ENCODE peak calls at places on chromosome 11, in six cellular contexts. One of them, this sample, is unnamed.

GRCh38 chr11:130882138-130882551 is 34.1 kb downstream of the SNX19 start:
- DNase-seq in substantia nigra: no peak
- DNase-seq in HTR-8/SVneo: no peak
- DNase-seq in amygdala: no peak
- DNase-seq in occipital lobe: no peak
- DNase-seq in HuH-7.5: no peak
- DNase-seq in this sample: no peak

GRCh38 chr11:10295056-10295901 is 1.3 kb upstream of the SBF2 start:
- DNase-seq in substantia nigra: no peak
- DNase-seq in HTR-8/SVneo: no peak
- DNase-seq in amygdala: no peak
- DNase-seq in occipital lobe: no peak
- DNase-seq in HuH-7.5: no peak
- DNase-seq in this sample: no peak

GRCh38 chr11:206516-207212 is 535 bp downstream of the BET1L start:
- DNase-seq in substantia nigra: no peak
- DNase-seq in HTR-8/SVneo: no peak
- DNase-seq in amygdala: no peak
- DNase-seq in occipital lobe: no peak
- DNase-seq in HuH-7.5: no peak
- DNase-seq in this sample: no peak

GRCh38 chr11:130785376-130786110 is 130.7 kb downstream of the SNX19 start:
- DNase-seq in substantia nigra: no peak
- DNase-seq in HTR-8/SVneo: no peak
- DNase-seq in amygdala: no peak
- DNase-seq in occipital lobe: no peak
- DNase-seq in HuH-7.5: no peak
- DNase-seq in this sample: no peak

GRCh38 chr11:64095949-64096348 is 60.2 kb downstream of the FLRT1 start:
- DNase-seq in substantia nigra: no peak
- DNase-seq in HTR-8/SVneo: no peak
- DNase-seq in amygdala: no peak
- DNase-seq in occipital lobe: no peak
- DNase-seq in HuH-7.5: no peak
- DNase-seq in this sample: no peak

GRCh38 chr11:33779849-33780528 is 5.7 kb upstream of the FBXO3 start:
- DNase-seq in substantia nigra: no peak
- DNase-seq in HTR-8/SVneo: peak
- DNase-seq in amygdala: no peak
- DNase-seq in occipital lobe: no peak
- DNase-seq in HuH-7.5: no peak
- DNase-seq in this sample: no peak

GRCh38 chr11:69500285-69501120 is 19.0 kb downstream of the LINC01488 start:
- DNase-seq in substantia nigra: no peak
- DNase-seq in HTR-8/SVneo: no peak
- DNase-seq in amygdala: no peak
- DNase-seq in occipital lobe: no peak
- DNase-seq in HuH-7.5: no peak
- DNase-seq in this sample: no peak

GRCh38 chr11:23370580-23371275 is 510.5 kb upstream of the CCDC179 start:
- DNase-seq in substantia nigra: no peak
- DNase-seq in HTR-8/SVneo: no peak
- DNase-seq in amygdala: no peak
- DNase-seq in occipital lobe: no peak
- DNase-seq in HuH-7.5: no peak
- DNase-seq in this sample: no peak

GRCh38 chr11:67352546-67353316 is 615 bp downstream of the POLD4 start:
- DNase-seq in substantia nigra: no peak
- DNase-seq in HTR-8/SVneo: no peak
- DNase-seq in amygdala: no peak
- DNase-seq in occipital lobe: no peak
- DNase-seq in HuH-7.5: no peak
- DNase-seq in this sample: no peak

GRCh38 chr11:73334244-73335203 is 26.4 kb downstream of the ARHGEF17 start:
- DNase-seq in substantia nigra: peak
- DNase-seq in HTR-8/SVneo: peak
- DNase-seq in amygdala: no peak
- DNase-seq in occipital lobe: no peak
- DNase-seq in HuH-7.5: no peak
- DNase-seq in this sample: no peak

This sample was measured in CD8-positive, alpha-beta memory T cell.